ENCODE peak calls at places on chromosomes 16 and 17, in nine cellular contexts. One of them, this sample, is unnamed.

GRCh38 chr16:1089822-1090619 is 6.0 kb downstream of the C1QTNF8 start:
- DNase-seq in transverse colon: peak; percentile 93
- DNase-seq in ovary: no peak
- DNase-seq in AG04450: no peak
- DNase-seq in upper lobe of left lung: no peak
- DNase-seq in OCI-LY7: no peak
- DNase-seq in right lobe of liver: peak; percentile 65
- DNase-seq in fibroblast of lung: no peak
- DNase-seq in kidney: peak; percentile 94
- DNase-seq in this sample: no peak

GRCh38 chr16:24967074-24967473 is 48.1 kb downstream of the ARHGAP17 start:
- DNase-seq in kidney: no peak
- DNase-seq in fibroblast of lung: no peak
- DNase-seq in transverse colon: no peak
- DNase-seq in AG04450: no peak
- DNase-seq in upper lobe of left lung: no peak
- DNase-seq in right lobe of liver: no peak
- DNase-seq in OCI-LY7: no peak
- DNase-seq in ovary: no peak
- DNase-seq in this sample: no peak

GRCh38 chr17:78908426-78908825 is 5.4 kb upstream of the CEP295NL start:
- DNase-seq in upper lobe of left lung: no peak
- DNase-seq in right lobe of liver: no peak
- DNase-seq in transverse colon: no peak
- DNase-seq in AG04450: no peak
- DNase-seq in fibroblast of lung: no peak
- DNase-seq in kidney: no peak
- DNase-seq in ovary: no peak
- DNase-seq in OCI-LY7: no peak
- DNase-seq in this sample: no peak

GRCh38 chr17:76036497-76037380 is 9.6 kb upstream of the EVPL start:
- DNase-seq in ovary: no peak
- DNase-seq in OCI-LY7: no peak
- DNase-seq in upper lobe of left lung: no peak
- DNase-seq in AG04450: no peak
- DNase-seq in transverse colon: peak; percentile 41
- DNase-seq in kidney: peak; percentile 71
- DNase-seq in fibroblast of lung: no peak
- DNase-seq in right lobe of liver: no peak
- DNase-seq in this sample: no peak

GRCh38 chr16:51453296-51453695 is 302.2 kb upstream of the SALL1 start:
- DNase-seq in transverse colon: no peak
- DNase-seq in ovary: no peak
- DNase-seq in OCI-LY7: no peak
- DNase-seq in kidney: no peak
- DNase-seq in AG04450: no peak
- DNase-seq in fibroblast of lung: no peak
- DNase-seq in right lobe of liver: no peak
- DNase-seq in upper lobe of left lung: no peak
- DNase-seq in this sample: no peak

GRCh38 chr16:76756423-76756822 is 434.6 kb upstream of the MON1B start:
- DNase-seq in upper lobe of left lung: no peak
- DNase-seq in OCI-LY7: no peak
- DNase-seq in fibroblast of lung: no peak
- DNase-seq in ovary: no peak
- DNase-seq in transverse colon: no peak
- DNase-seq in right lobe of liver: no peak
- DNase-seq in kidney: no peak
- DNase-seq in AG04450: no peak
- DNase-seq in this sample: no peak

GRCh38 chr17:3944485-3945388 is 19.5 kb downstream of the ATP2A3 start:
- DNase-seq in fibroblast of lung: peak; percentile 57
- DNase-seq in AG04450: no peak
- DNase-seq in kidney: peak; percentile 71
- DNase-seq in upper lobe of left lung: peak; percentile 63
- DNase-seq in right lobe of liver: no peak
- DNase-seq in OCI-LY7: peak; percentile 74
- DNase-seq in transverse colon: peak; percentile 37
- DNase-seq in ovary: peak; percentile 94
- DNase-seq in this sample: peak; percentile 78

GRCh38 chr17:59342681-59343127 is 11.2 kb downstream of the YPEL2 start:
- DNase-seq in OCI-LY7: no peak
- DNase-seq in upper lobe of left lung: no peak
- DNase-seq in transverse colon: no peak
- DNase-seq in right lobe of liver: no peak
- DNase-seq in fibroblast of lung: no peak
- DNase-seq in AG04450: no peak
- DNase-seq in kidney: no peak
- DNase-seq in ovary: no peak
- DNase-seq in this sample: no peak

GRCh38 chr16:55370762-55371482 is 46.9 kb downstream of the IRX6 start:
- DNase-seq in fibroblast of lung: peak; percentile 22
- DNase-seq in transverse colon: peak; percentile 15
- DNase-seq in OCI-LY7: no peak
- DNase-seq in kidney: peak; percentile 86
- DNase-seq in ovary: peak; percentile 63
- DNase-seq in upper lobe of left lung: peak; percentile 63
- DNase-seq in right lobe of liver: peak; percentile 51
- DNase-seq in AG04450: no peak
- DNase-seq in this sample: peak; percentile 79
- TF ChIP-seq CTCF in fibroblast of lung: peak; percentile 46
- TF ChIP-seq CTCF in transverse colon: no peak
- TF ChIP-seq CTCF in OCI-LY7: no peak
- TF ChIP-seq CTCF in kidney: peak; percentile 62
- TF ChIP-seq CTCF in ovary: no peak
- TF ChIP-seq CTCF in upper lobe of left lung: no peak
- TF ChIP-seq CTCF in right lobe of liver: peak; percentile 41
- TF ChIP-seq CTCF in AG04450: peak; percentile 25
- TF ChIP-seq CTCF in this sample: peak; percentile 41

GRCh38 chr17:61537264-61537771 is 53.7 kb downstream of the NACA2 start:
- DNase-seq in kidney: no peak
- DNase-seq in fibroblast of lung: no peak
- DNase-seq in transverse colon: no peak
- DNase-seq in AG04450: no peak
- DNase-seq in OCI-LY7: no peak
- DNase-seq in ovary: no peak
- DNase-seq in upper lobe of left lung: no peak
- DNase-seq in right lobe of liver: no peak
- DNase-seq in this sample: no peak

GRCh38 chr17:61536417-61536955 is 54.5 kb downstream of the NACA2 start:
- DNase-seq in ovary: no peak
- DNase-seq in right lobe of liver: no peak
- DNase-seq in upper lobe of left lung: no peak
- DNase-seq in AG04450: no peak
- DNase-seq in fibroblast of lung: peak; percentile 58
- DNase-seq in OCI-LY7: no peak
- DNase-seq in kidney: no peak
- DNase-seq in transverse colon: no peak
- DNase-seq in this sample: no peak

GRCh38 chr17:61532818-61533217 is 58.2 kb downstream of the NACA2 start:
- DNase-seq in upper lobe of left lung: no peak
- DNase-seq in transverse colon: no peak
- DNase-seq in kidney: no peak
- DNase-seq in fibroblast of lung: no peak
- DNase-seq in OCI-LY7: no peak
- DNase-seq in right lobe of liver: no peak
- DNase-seq in ovary: no peak
- DNase-seq in AG04450: no peak
- DNase-seq in this sample: no peak

GRCh38 chr17:61533797-61534196 is 57.2 kb downstream of the NACA2 start:
- DNase-seq in ovary: no peak
- DNase-seq in upper lobe of left lung: no peak
- DNase-seq in fibroblast of lung: no peak
- DNase-seq in AG04450: no peak
- DNase-seq in transverse colon: no peak
- DNase-seq in OCI-LY7: no peak
- DNase-seq in kidney: no peak
- DNase-seq in right lobe of liver: no peak
- DNase-seq in this sample: no peak

GRCh38 chr17:61534414-61534813 is 56.6 kb downstream of the NACA2 start:
- DNase-seq in AG04450: no peak
- DNase-seq in kidney: no peak
- DNase-seq in OCI-LY7: no peak
- DNase-seq in right lobe of liver: no peak
- DNase-seq in transverse colon: no peak
- DNase-seq in ovary: no peak
- DNase-seq in upper lobe of left lung: no peak
- DNase-seq in fibroblast of lung: no peak
- DNase-seq in this sample: no peak
- H3K27ac ChIP-seq in AG04450: no peak overlapping the region
- H3K27ac ChIP-seq in kidney: no peak overlapping the region
- H3K27ac ChIP-seq in OCI-LY7: no peak overlapping the region
- H3K27ac ChIP-seq in right lobe of liver: no peak overlapping the region
- H3K27ac ChIP-seq in transverse colon: no peak overlapping the region
- H3K27ac ChIP-seq in ovary: no peak overlapping the region
- H3K27ac ChIP-seq in upper lobe of left lung: no peak overlapping the region
- H3K27ac ChIP-seq in fibroblast of lung: no peak overlapping the region
- H3K27ac ChIP-seq in this sample: no peak overlapping the region

DNA sequence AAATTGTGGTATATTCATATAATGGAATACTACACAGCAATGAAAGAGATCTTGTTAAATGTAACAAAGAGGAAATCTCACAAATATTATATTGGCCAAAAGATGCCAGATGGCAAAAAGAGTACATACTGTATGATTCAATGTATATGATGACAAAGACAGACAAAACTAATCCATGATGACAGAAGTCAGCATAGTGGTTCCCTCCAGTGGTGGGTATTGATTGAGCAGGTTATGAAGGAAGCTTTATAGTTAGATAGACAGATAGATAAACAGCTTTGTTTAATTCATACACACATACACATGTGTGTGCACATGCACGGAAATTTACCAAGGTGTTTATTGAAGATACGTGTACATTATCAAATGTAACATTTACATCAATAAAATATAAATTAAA is 74.4 kb upstream of the SMIM36 start:
- DNase-seq in upper lobe of left lung: no peak
- DNase-seq in ovary: no peak
- DNase-seq in fibroblast of lung: no peak
- DNase-seq in AG04450: no peak
- DNase-seq in transverse colon: no peak
- DNase-seq in kidney: no peak
- DNase-seq in right lobe of liver: no peak
- DNase-seq in OCI-LY7: no peak
- DNase-seq in this sample: no peak
- TF ChIP-seq CTCF in upper lobe of left lung: no peak
- TF ChIP-seq CTCF in ovary: no peak
- TF ChIP-seq CTCF in fibroblast of lung: no peak
- TF ChIP-seq CTCF in AG04450: no peak
- TF ChIP-seq CTCF in transverse colon: no peak
- TF ChIP-seq CTCF in kidney: no peak
- TF ChIP-seq CTCF in right lobe of liver: peak; percentile 8
- TF ChIP-seq CTCF in OCI-LY7: peak; percentile 35
- TF ChIP-seq CTCF in this sample: no peak

DNA sequence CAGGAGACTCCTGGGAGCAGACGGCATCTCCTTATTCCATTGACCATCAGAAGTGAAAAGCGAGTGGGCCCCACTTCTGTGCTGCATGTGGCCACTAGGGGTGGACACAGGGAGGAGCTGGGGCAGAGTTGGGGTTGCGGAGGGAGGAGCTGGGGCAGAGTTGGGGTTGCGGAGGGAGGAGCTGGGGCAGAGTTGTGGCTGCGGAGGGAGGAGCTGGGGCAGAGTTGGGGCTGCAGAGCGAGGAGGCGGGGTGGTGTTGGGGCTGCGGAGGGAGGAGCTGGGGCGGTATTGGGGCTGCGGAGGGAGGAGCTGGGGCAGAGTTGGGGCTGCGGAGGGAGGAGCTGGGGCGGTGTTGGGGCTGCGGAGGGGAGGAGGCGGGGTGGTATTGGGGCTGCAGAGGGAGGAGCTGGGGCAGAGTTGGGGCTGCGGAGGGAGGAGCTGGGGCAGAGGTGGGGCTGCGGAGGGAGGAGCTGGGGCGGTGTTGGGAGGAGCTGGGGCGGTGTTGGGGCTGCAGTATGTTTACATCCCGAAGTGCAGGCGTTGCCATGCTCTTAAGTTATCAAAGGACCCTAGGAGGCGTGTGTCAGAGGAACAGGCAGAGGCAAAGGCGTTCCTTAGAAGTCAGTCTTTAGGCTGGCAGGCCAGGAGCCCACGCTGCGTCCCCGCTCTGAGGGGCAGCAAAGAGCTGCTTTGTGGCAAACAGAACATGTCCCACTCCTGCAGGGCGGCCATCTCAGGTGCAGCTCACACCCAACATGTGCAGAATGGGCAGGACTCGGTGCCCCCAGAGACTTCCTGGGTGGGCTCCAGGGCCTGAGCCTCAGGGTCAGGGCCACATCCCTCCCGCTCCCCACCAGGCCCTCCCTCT is 76.0 kb downstream of the ZNF778 start:
- DNase-seq in upper lobe of left lung: peak; percentile 70
- DNase-seq in ovary: peak; percentile 57
- DNase-seq in kidney: peak; percentile 53
- DNase-seq in OCI-LY7: no peak
- DNase-seq in transverse colon: no peak
- DNase-seq in fibroblast of lung: peak; percentile 42
- DNase-seq in right lobe of liver: no peak
- DNase-seq in AG04450: no peak
- DNase-seq in this sample: no peak
- H3K27ac ChIP-seq in upper lobe of left lung: no peak overlapping the region
- H3K27ac ChIP-seq in ovary: peak overlapping the region; percentile 72
- H3K27ac ChIP-seq in kidney: no peak overlapping the region
- H3K27ac ChIP-seq in OCI-LY7: no peak overlapping the region
- H3K27ac ChIP-seq in transverse colon: no peak overlapping the region
- H3K27ac ChIP-seq in fibroblast of lung: no peak overlapping the region
- H3K27ac ChIP-seq in right lobe of liver: no peak overlapping the region
- H3K27ac ChIP-seq in AG04450: peak overlapping the region; percentile 11
- H3K27ac ChIP-seq in this sample: no peak overlapping the region

GRCh38 chr16:48901712-48902374 is 291.9 kb upstream of the N4BP1 start:
- DNase-seq in AG04450: no peak
- DNase-seq in OCI-LY7: peak; percentile 27
- DNase-seq in transverse colon: no peak
- DNase-seq in kidney: no peak
- DNase-seq in fibroblast of lung: peak; percentile 0
- DNase-seq in ovary: no peak
- DNase-seq in right lobe of liver: no peak
- DNase-seq in upper lobe of left lung: no peak
- DNase-seq in this sample: peak; percentile 24
- TF ChIP-seq CTCF in AG04450: peak; percentile 28
- TF ChIP-seq CTCF in OCI-LY7: no peak
- TF ChIP-seq CTCF in transverse colon: no peak
- TF ChIP-seq CTCF in kidney: no peak
- TF ChIP-seq CTCF in fibroblast of lung: peak; percentile 6
- TF ChIP-seq CTCF in ovary: no peak
- TF ChIP-seq CTCF in right lobe of liver: no peak
- TF ChIP-seq CTCF in upper lobe of left lung: no peak
- TF ChIP-seq CTCF in this sample: no peak

This sample was measured in suprapubic skin.